ENCODE peak calls at places on chromosome 2, in four cellular contexts. L is fibroblast of mammary gland, U is foreskin fibroblast, G is thoracic aorta. S is an unnamed sample.

GRCh38 chr2:16508061-16508851 is 157.4 kb downstream of the CYRIA start:
- DNase-seq in L (no peak), U (no peak), G (no peak), S (no peak)

GRCh38 chr2:152176113-152176714 is 651 bp upstream of the STAM2 start:
- DNase-seq in L (peak), U (peak), G (no peak), S (no peak)

GRCh38 chr2:24586955-24587354 is 95.9 kb downstream of the NCOA1 start:
- DNase-seq in L (no peak), U (no peak), G (no peak), S (no peak)

GRCh38 chr2:68835636-68836035 is 35.6 kb downstream of the BMP10 start:
- DNase-seq in L (no peak), U (no peak), G (no peak), S (no peak)

GRCh38 chr2:8438476-8438875 is 243.4 kb upstream of the ID2 start:
- DNase-seq in L (no peak), U (no peak), G (no peak), S (no peak)

GRCh38 chr2:85662899-85663683 is 4.9 kb downstream of the SFTPB start:
- DNase-seq in L (peak), U (peak), G (peak), S (no peak)

GRCh38 chr2:181058378-181059269 is 78.2 kb downstream of the UBE2E3 start:
- DNase-seq in L (peak), U (no peak), G (no peak), S (peak)

GRCh38 chr2:85813211-85813977 is 59.6 kb downstream of the ATOH8 start:
- DNase-seq in L (no peak), U (no peak), G (no peak), S (no peak)

GRCh38 chr2:153912798-153913396 is 41.2 kb downstream of the GALNT13 start:
- DNase-seq in L (no peak), U (no peak), G (no peak), S (no peak)

GRCh38 chr2:17915811-17916523 is 37.5 kb downstream of the KCNS3 start:
- DNase-seq in L (no peak), U (no peak), G (no peak), S (no peak)

GRCh38 chr2:17470855-17471641 is 47.2 kb downstream of the RAD51AP2 start:
- DNase-seq in L (peak), U (peak), G (no peak), S (no peak)

GRCh38 chr2:128641421-128642095 is 322.9 kb upstream of the HS6ST1 start:
- DNase-seq in L (no peak), U (no peak), G (no peak), S (no peak)

GRCh38 chr2:163142618-163143017 is 304.1 kb upstream of the KCNH7 start:
- DNase-seq in L (no peak), U (no peak), G (no peak), S (no peak)

GRCh38 chr2:118016911-118017310 is 3.0 kb upstream of the CCDC93 start:
- DNase-seq in L (peak), U (peak), G (no peak), S (peak)

DNA sequence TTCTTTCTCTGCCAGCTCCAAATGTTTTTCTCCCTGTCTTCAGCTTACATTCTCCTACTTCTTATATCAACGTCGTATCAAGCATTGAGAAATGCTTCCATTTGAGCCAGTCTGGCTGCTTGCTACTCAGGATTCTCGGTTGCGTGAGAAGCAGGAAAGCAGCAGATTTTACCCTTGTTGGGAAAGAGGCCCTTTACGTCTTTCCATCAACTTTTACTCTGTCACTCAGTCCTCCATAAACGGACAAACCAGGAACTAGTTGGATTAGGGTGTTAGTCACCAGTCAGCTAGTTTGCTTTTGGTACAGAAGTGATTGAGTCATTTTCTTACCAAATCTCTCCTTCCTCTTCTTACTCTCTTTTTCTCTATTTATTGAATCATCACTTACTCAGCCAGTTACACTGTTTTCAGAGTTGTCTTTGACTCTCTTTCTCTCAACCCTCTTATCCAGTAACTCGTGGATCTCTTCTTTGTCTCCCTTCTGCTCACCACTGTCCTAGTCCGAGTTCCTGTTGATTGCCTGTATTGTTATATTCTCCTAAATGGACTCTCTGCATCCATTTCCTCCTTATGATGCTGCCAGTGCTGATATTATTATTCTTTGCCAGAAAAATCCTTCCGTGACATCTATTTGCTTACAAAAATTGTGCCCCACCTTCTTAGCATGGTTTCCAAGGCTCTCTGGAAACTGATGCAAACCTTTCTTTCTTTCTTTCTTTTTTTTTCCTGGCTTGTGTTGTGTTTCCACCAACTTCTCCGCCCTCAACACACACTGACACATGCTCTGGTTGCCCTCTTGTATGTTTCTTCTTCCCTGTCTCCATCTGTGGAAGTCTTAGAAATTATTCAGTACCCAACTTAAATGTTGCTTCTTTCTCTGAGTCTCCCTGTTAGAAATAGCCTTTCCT is 61.5 kb downstream of the VRK2 start:
- DNase-seq in L (peak), U (peak), G (no peak), S (no peak)
- H3K4me3 ChIP-seq in L (no peak), U (no peak), G (peak), S (no peak)

GRCh38 chr2:100785621-100786296 is 34.2 kb upstream of the NPAS2 start:
- DNase-seq in L (no peak), U (no peak), G (no peak), S (no peak)

GRCh38 chr2:100782376-100782878 is 37.5 kb upstream of the NPAS2 start:
- DNase-seq in L (no peak), U (no peak), G (no peak), S (no peak)

GRCh38 chr2:100786297-100786658 is 33.7 kb upstream of the NPAS2 start:
- DNase-seq in L (peak), U (peak), G (no peak), S (no peak)

GRCh38 chr2:100783986-100784385 is 36.0 kb upstream of the NPAS2 start:
- DNase-seq in L (no peak), U (no peak), G (no peak), S (no peak)

DNA sequence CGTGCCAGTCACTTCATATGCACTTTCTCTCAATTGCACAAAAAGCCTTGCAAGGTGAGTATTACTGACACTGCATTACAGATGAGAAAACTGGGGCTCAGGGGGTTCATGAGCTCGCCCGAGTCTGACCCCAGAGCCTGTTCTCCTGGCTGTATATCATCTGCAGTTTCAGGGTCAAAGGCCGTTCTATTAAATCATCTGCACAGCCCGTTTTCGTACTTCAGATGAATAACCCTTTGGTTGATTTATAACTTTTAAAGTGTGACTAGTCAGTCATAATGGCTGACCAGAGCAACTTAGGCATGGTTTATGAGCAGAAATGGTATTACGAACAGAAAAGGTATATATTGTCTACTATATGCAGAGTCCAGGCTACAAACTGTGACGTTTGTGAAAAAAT is 35.3 kb upstream of the NPAS2 start:
- DNase-seq in L (no peak), U (no peak), G (no peak), S (no peak)
- H3K4me3 ChIP-seq in L (no peak), U (no peak), G (no peak), S (no peak)

GRCh38 chr2:69977208-69977607 is 15.8 kb upstream of the ASPRV1 start:
- DNase-seq in L (no peak), U (no peak), G (no peak), S (no peak)

GRCh38 chr2:69975853-69976462 is 14.5 kb upstream of the ASPRV1 start:
- DNase-seq in L (no peak), U (no peak), G (no peak), S (no peak)

GRCh38 chr2:69979902-69980301 is 18.5 kb upstream of the ASPRV1 start:
- DNase-seq in L (no peak), U (no peak), G (no peak), S (no peak)

GRCh38 chr2:69980408-69980807 is 19.0 kb upstream of the ASPRV1 start:
- DNase-seq in L (peak), U (no peak), G (no peak), S (no peak)

GRCh38 chr2:69978157-69978904 is 16.9 kb upstream of the ASPRV1 start:
- DNase-seq in L (no peak), U (no peak), G (no peak), S (no peak)
- H3K4me3 ChIP-seq in L (no peak), U (no peak), G (no peak), S (no peak)

GRCh38 chr2:58540680-58541079 is 299.6 kb upstream of the FANCL start:
- DNase-seq in L (no peak), U (no peak), G (no peak), S (no peak)
- H3K4me3 ChIP-seq in L (no peak), U (no peak), G (no peak), S (no peak)

GRCh38 chr2:31136000-31136399 is 2.2 kb downstream of the GALNT14 start:
- DNase-seq in L (no peak), U (no peak), G (no peak), S (no peak)
- H3K4me3 ChIP-seq in L (no peak), U (no peak), G (no peak), S (no peak)

DNA sequence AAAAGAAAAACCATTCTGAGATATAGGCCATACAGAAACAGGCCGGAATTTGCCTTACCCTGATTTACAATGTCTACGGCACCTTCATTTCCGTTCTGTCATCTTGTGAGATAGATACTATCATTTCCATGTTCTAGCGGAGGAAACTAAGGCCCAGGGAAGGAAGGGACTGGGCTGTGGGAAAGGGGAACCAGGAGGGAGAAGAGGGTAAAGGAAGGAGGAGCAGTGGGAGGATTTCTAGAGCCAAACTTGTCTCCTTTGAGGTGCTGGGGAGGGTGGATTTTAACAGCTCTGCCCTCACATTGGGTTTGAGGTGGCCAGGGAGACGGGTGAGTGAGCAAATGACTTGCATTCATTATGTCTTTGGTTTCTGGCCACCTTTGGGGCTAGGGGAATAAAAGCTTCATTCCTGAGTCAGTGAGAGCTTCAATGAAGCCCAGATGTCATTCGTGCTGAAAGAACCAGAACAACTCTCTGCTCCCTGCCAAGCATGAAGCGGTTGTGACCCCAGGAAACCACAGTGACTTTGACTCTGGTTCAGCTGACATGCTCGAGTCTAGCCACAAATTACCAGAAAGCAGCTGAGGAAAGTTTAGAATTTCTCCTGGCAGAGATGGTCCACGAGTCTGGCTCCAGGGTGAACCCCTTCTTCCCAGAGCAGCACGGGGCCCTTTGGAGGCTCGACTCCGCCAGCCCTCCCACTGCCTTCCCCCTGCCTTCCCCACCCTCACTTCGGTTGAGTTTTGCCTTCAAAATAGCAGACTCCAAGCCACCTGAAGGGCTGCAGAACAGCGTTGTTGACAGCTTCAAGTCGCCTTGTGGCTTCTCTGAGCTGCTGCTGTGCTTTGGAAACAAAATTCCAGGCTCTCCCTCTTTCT is 3.8 kb downstream of the ACTG2 start:
- DNase-seq in L (peak), U (peak), G (no peak), S (peak)
- H3K4me3 ChIP-seq in L (no peak), U (no peak), G (peak), S (no peak)

GRCh38 chr2:130963058-130963848 is 126.5 kb downstream of the ARHGEF4 start:
- DNase-seq in L (no peak), U (no peak), G (no peak), S (no peak)
- H3K4me3 ChIP-seq in L (no peak), U (no peak), G (no peak), S (no peak)